ENCODE peak calls at places on chromosomes 5 and 9, in eight cellular contexts. L, H, P, D, O, Q, M and V are unnamed samples. For H3K4me1 and H3K36me3, the result is how much of the 10 kb centered on the place peaks cover.

GRCh38 chr5:103461223-103461622 is 101.4 kb downstream of the NUDT12 start:
- DNase-seq in H (peak), P (peak), M (no peak), O (no peak), Q (no peak), L (no peak), D (no peak), V (no peak)

GRCh38 chr5:73793911-73794310 is 167.9 kb downstream of the ARHGEF28 start:
- DNase-seq in D (no peak), P (peak), Q (no peak), L (no peak), O (no peak), M (no peak), H (peak), V (no peak)

GRCh38 chr5:51378415-51378777 is 4.9 kb upstream of the ISL1 start:
- DNase-seq in M (no peak), P (no peak), D (no peak), L (no peak), O (peak), H (no peak), Q (no peak), V (no peak)

GRCh38 chr5:113036321-113036720 is 59.7 kb downstream of the DCP2 start:
- DNase-seq in Q (no peak), H (no peak), D (no peak), L (no peak), P (no peak), M (no peak), O (no peak), V (no peak)

GRCh38 chr9:132160802-132161742 is 786 bp upstream of the NTNG2 start:
- DNase-seq in O (peak), D (peak), Q (peak), H (peak), L (no peak), P (peak), M (peak), V (peak)

GRCh38 chr5:81232449-81233079 is 558 bp upstream of the CKMT2 start:
- DNase-seq in H (no peak), M (peak), Q (peak), P (no peak), D (no peak), L (peak), O (no peak), V (no peak)

GRCh38 chr5:54895816-54896341 is 89.5 kb downstream of the ESM1 start:
- DNase-seq in O (peak), L (no peak), P (peak), Q (no peak), M (peak), H (peak), D (peak), V (no peak)

GRCh38 chr9:105144076-105144475 is 100.4 kb upstream of the SLC44A1 start:
- DNase-seq in D (no peak), L (no peak), H (no peak), M (no peak), O (no peak), P (no peak), Q (no peak), V (no peak)

GRCh38 chr5:178387856-178388190 is 155.2 kb upstream of the PHYKPL start:
- DNase-seq in Q (no peak), L (peak), P (no peak), D (no peak), M (no peak), O (no peak), H (no peak), V (no peak)

GRCh38 chr5:53831496-53831895 is 271.1 kb downstream of the NDUFS4 start:
- DNase-seq in M (no peak), D (no peak), L (no peak), H (no peak), Q (no peak), O (no peak), P (no peak), V (no peak)

GRCh38 chr9:13485068-13485596 is 205.6 kb upstream of the MPDZ start:
- DNase-seq in M (peak), D (no peak), L (peak), Q (peak), H (peak), O (no peak), P (peak), V (no peak)

GRCh38 chr9:127033784-127034183 is 88.7 kb downstream of the ANGPTL2 start:
- DNase-seq in D (no peak), L (no peak), P (peak), M (no peak), Q (no peak), H (peak), O (no peak), V (no peak)

GRCh38 chr5:149932445-149933350 is 11.9 kb downstream of the PDE6A start:
- DNase-seq in M (peak), P (no peak), Q (peak), O (peak), L (no peak), H (no peak), D (no peak), V (no peak)

GRCh38 chr5:138503487-138504270 is 38.4 kb downstream of the EGR1 start:
- DNase-seq in M (peak), P (peak), D (peak), H (peak), Q (no peak), O (peak), L (no peak), V (no peak)

GRCh38 chr9:125761685-125762084 is 14.5 kb downstream of the PBX3 start:
- DNase-seq in P (no peak), L (no peak), M (no peak), O (no peak), H (no peak), Q (no peak), D (no peak), V (no peak)

GRCh38 chr5:131999991-132000490 is 11.4 kb downstream of the ACSL6 start:
- DNase-seq in Q (no peak), L (peak), M (no peak), P (no peak), D (no peak), O (no peak), H (no peak), V (no peak)

GRCh38 chr9:83623634-83623991 is 670 bp downstream of the IDNK start:
- DNase-seq in M (no peak), O (no peak), L (no peak), Q (no peak), P (no peak), D (no peak), H (no peak), V (no peak)

GRCh38 chr9:133917407-133917806 is 74.7 kb downstream of the VAV2 start:
- DNase-seq in O (no peak), L (no peak), M (no peak), Q (no peak), H (no peak), P (no peak), D (no peak), V (no peak)

GRCh38 chr9:131545003-131545785 is at the start of gene PRRT1B:
- DNase-seq in Q (no peak), M (peak), H (no peak), P (no peak), L (no peak), D (no peak), O (peak), V (no peak)

GRCh38 chr9:89274838-89275237 is 36.2 kb upstream of the CKS2 start:
- DNase-seq in D (no peak), Q (no peak), O (no peak), M (no peak), L (no peak), P (peak), H (peak), V (no peak)

GRCh38 chr5:114185274-114185673 is 176.6 kb upstream of the KCNN2 start:
- DNase-seq in L (no peak), P (no peak), Q (peak), M (no peak), O (peak), D (peak), H (no peak), V (no peak)

GRCh38 chr9:138060365-138060764 is 182.8 kb downstream of the CACNA1B start:
- DNase-seq in D (no peak), H (no peak), M (no peak), P (no peak), L (peak), O (no peak), Q (no peak), V (no peak)

GRCh38 chr5:178895615-178896571 is at the start of gene ZFP2:
- DNase-seq in P (peak), Q (peak), L (peak), O (peak), D (peak), M (peak), H (peak), V (no peak)

GRCh38 chr5:159451197-159452052 is 121.1 kb upstream of the IL12B start:
- DNase-seq in Q (no peak), L (peak), H (peak), P (peak), O (no peak), D (no peak), M (no peak), V (no peak)

GRCh38 chr5:54357371-54358058 is 47.1 kb upstream of the ARL15 start:
- DNase-seq in Q (no peak), P (no peak), L (no peak), H (no peak), M (no peak), D (peak), O (no peak), V (no peak)

GRCh38 chr9:76932778-76933177 is 26.9 kb upstream of the PRUNE2 start:
- DNase-seq in M (no peak), P (peak), L (no peak), Q (no peak), O (peak), H (peak), D (no peak), V (no peak)

GRCh38 chr5:176402684-176403083 is 13.7 kb downstream of the CLTB start:
- DNase-seq in O (no peak), Q (no peak), D (no peak), H (no peak), P (no peak), M (no peak), L (peak), V (no peak)

GRCh38 chr5:65809817-65810531 is 88.0 kb downstream of the NLN start:
- DNase-seq in L (no peak), O (no peak), P (peak), Q (peak), M (peak), H (peak), D (no peak), V (no peak)

GRCh38 chr9:87259543-87259942 is 238.1 kb upstream of the DAPK1 start:
- DNase-seq in D (peak), Q (no peak), L (no peak), H (no peak), M (no peak), P (no peak), O (no peak), V (no peak)

GRCh38 chr9:133429641-133430161 is 7.5 kb downstream of the ADAMTS13 start:
- DNase-seq in P (peak), O (peak), Q (no peak), D (no peak), H (peak), L (no peak), M (peak), V (no peak)

GRCh38 chr5:127292030-127292735 is 1.6 kb downstream of the MEGF10 start:
- DNase-seq in P (no peak), O (no peak), L (no peak), D (no peak), Q (no peak), H (no peak), M (no peak), V (no peak)

GRCh38 chr9:135613946-135614805 is 25.2 kb downstream of the GLT6D1 start:
- DNase-seq in M (no peak), O (no peak), H (no peak), Q (no peak), L (no peak), D (no peak), P (no peak), V (no peak)

GRCh38 chr5:8462565-8462964 is 593.6 kb downstream of the MTRR start:
- DNase-seq in L (no peak), P (no peak), H (no peak), O (no peak), D (no peak), M (no peak), Q (no peak), V (no peak)

GRCh38 chr5:170363671-170364070 is 25.5 kb downstream of the KCNMB1 start:
- DNase-seq in D (no peak), H (no peak), M (no peak), Q (no peak), L (no peak), O (no peak), P (no peak), V (no peak)
- H3K4me1 ChIP-seq in D (under half), H (under half), M (under half), Q (under half), L (under half), O (under half), P (under half), V (under half)

GRCh38 chr5:156893517-156893916 is 43.4 kb downstream of the PPP1R2B start:
- DNase-seq in M (no peak), O (no peak), Q (no peak), L (no peak), D (no peak), H (no peak), P (no peak), V (no peak)
- H3K27ac ChIP-seq in M (no peak), O (no peak), Q (no peak), L (no peak), D (no peak), H (no peak), P (no peak), V (no peak)

DNA sequence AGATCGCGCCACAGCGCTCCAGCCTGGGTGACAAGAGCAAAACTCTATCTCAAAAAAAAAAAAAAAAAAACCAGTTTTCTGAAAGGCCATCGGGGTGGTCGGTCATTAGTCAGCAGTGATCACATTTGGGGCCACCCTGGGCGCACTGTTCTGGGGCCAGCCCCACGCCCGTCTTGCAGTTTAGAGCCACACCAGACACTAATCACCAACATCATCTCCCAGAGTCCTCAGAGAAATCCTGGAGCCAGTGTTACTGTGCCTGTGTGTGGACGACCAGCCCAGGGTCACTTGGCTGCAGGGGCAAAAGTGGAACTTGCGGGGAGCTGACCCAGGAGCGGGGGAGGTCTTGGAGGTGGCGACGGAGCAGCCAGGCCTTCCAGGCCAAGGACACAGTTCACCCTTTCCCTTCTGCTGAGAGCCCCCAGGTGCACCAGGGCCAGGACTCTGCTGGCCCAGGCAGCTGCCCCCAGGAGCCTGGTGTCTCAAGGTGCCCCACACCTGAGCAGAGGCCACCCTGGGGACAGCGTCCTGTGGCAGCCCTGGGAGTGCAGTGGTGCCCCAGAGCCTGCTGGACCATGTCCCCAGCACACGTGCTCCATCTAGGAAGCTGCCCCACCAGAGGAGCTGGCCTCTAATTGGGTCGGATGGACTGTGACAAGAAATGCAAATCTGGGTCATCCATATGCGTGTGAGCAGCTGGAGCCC is 51.0 kb downstream of the NEK6 start:
- DNase-seq in L (no peak), Q (no peak), M (no peak), P (no peak), O (peak), H (no peak), D (no peak), V (no peak)
- H3K36me3 ChIP-seq in L (under half), Q (under half), M (under half), P (half or more), O (under half), H (under half), D (under half), V (under half)

GRCh38 chr9:109379513-109379912 is 58.7 kb upstream of the EPB41L4B start:
- DNase-seq in L (no peak), O (no peak), M (no peak), Q (no peak), D (no peak), H (no peak), P (no peak), V (no peak)
- H3K4me1 ChIP-seq in L (under half), O (under half), M (under half), Q (under half), D (under half), H (under half), P (under half), V (under half)

GRCh38 chr9:24479696-24480095 is 66.0 kb downstream of the IZUMO3 start:
- DNase-seq in M (no peak), L (no peak), Q (no peak), O (no peak), P (no peak), H (no peak), D (no peak), V (no peak)
- H3K27ac ChIP-seq in M (no peak), L (no peak), Q (no peak), O (no peak), P (no peak), H (no peak), D (no peak), V (no peak)

DNA sequence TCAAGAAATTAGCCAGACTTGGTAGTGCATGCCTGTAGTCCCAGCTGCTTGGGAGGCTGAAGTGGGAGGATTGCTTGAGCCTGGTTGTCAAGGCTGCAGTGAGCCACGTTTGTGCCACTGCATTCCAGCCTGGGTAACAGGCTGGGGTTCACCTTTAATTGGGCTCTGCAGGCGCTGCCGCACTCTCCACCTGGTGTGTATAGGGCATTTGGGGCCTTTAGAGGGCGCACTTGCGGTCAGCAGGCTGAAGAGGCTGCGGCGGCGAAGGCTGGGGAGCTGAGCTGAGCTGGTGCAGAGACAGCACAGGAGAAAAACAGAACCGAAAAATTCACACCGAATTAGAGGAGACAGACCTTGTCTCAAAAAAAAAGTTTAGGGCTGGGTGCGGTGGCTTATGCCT is 31.2 kb downstream of the CDK7 start:
- DNase-seq in D (peak), Q (no peak), P (no peak), H (no peak), M (no peak), O (peak), L (no peak), V (no peak)
- H3K36me3 ChIP-seq in D (under half), Q (under half), P (under half), H (under half), M (under half), O (under half), L (half or more), V (under half)

GRCh38 chr5:147485814-147486213 is 24.1 kb downstream of the DPYSL3 start:
- DNase-seq in M (no peak), L (no peak), D (no peak), Q (no peak), H (no peak), O (no peak), P (no peak), V (no peak)
- H3K4me1 ChIP-seq in M (under half), L (half or more), D (under half), Q (under half), H (under half), O (under half), P (under half), V (under half)

GRCh38 chr5:21593261-21593660 is 1259.9 kb downstream of the CDH12 start:
- DNase-seq in H (no peak), L (no peak), M (no peak), O (no peak), Q (no peak), P (no peak), D (no peak), V (no peak)
- H3K27ac ChIP-seq in H (no peak), L (no peak), M (no peak), O (no peak), Q (no peak), P (no peak), D (no peak), V (no peak)

GRCh38 chr5:75242067-75242466 is 5.4 kb upstream of the ANKRD31 start:
- DNase-seq in P (no peak), D (no peak), L (no peak), M (no peak), Q (no peak), O (no peak), H (no peak), V (no peak)

GRCh38 chr5:75235711-75236110 is 967 bp downstream of the ANKRD31 start:
- DNase-seq in H (no peak), P (no peak), O (no peak), Q (no peak), D (no peak), M (no peak), L (no peak), V (no peak)

GRCh38 chr5:75239681-75240080 is 3.0 kb upstream of the ANKRD31 start:
- DNase-seq in M (no peak), O (peak), P (no peak), Q (no peak), L (no peak), D (no peak), H (peak), V (no peak)

GRCh38 chr5:75234251-75234650 is 2.4 kb downstream of the ANKRD31 start:
- DNase-seq in D (no peak), P (no peak), L (no peak), O (no peak), Q (no peak), H (no peak), M (no peak), V (no peak)

GRCh38 chr5:75236322-75237316 is at the start of gene ANKRD31:
- DNase-seq in P (peak), L (peak), D (peak), H (peak), O (peak), Q (peak), M (peak), V (peak)
- H3K36me3 ChIP-seq in P (under half), L (under half), D (under half), H (under half), O (under half), Q (under half), M (under half), V (under half)